ENCODE peak calls at places on chromosome 10, in six cellular contexts. One of them, this sample, is unnamed.

GRCh38 chr10:43060291-43060690 is 16.6 kb upstream of the RET start:
- DNase-seq in NCI-H1105 treated with DMSO at 0.1 percent for 48 hours: no peak
- DNase-seq in breast epithelium: no peak
- DNase-seq in NCI-H1048: no peak
- DNase-seq in gastrocnemius medialis: no peak
- DNase-seq in activated T-helper 1 cell treated with anti-CD3 and anti-CD28 coated beads, Interleukin-12 subunit alpha, Interleukin-12 subunit beta, Interleukin-2, Interleukin-4 antibody, amounts not matched to agents 30 ng/mL and 10 ng/mL and 1 ng/mL, durations not matched to agents 14 hours and 24 hours and 36 hours: no peak
- DNase-seq in this sample: no peak

GRCh38 chr10:15118615-15119014 is 21.5 kb downstream of the RPP38 start:
- DNase-seq in NCI-H1105 treated with DMSO at 0.1 percent for 48 hours: no peak
- DNase-seq in breast epithelium: no peak
- DNase-seq in NCI-H1048: no peak
- DNase-seq in gastrocnemius medialis: no peak
- DNase-seq in activated T-helper 1 cell treated with anti-CD3 and anti-CD28 coated beads, Interleukin-12 subunit alpha, Interleukin-12 subunit beta, Interleukin-2, Interleukin-4 antibody, amounts not matched to agents 30 ng/mL and 10 ng/mL and 1 ng/mL, durations not matched to agents 14 hours and 24 hours and 36 hours: no peak
- DNase-seq in this sample: no peak

GRCh38 chr10:132641966-132642731 is 104.6 kb downstream of the INPP5A start:
- DNase-seq in NCI-H1105 treated with DMSO at 0.1 percent for 48 hours: no peak
- DNase-seq in breast epithelium: no peak
- DNase-seq in NCI-H1048: no peak
- DNase-seq in gastrocnemius medialis: no peak
- DNase-seq in activated T-helper 1 cell treated with anti-CD3 and anti-CD28 coated beads, Interleukin-12 subunit alpha, Interleukin-12 subunit beta, Interleukin-2, Interleukin-4 antibody, amounts not matched to agents 30 ng/mL and 10 ng/mL and 1 ng/mL, durations not matched to agents 14 hours and 24 hours and 36 hours: no peak
- DNase-seq in this sample: no peak

GRCh38 chr10:61804414-61804813 is 97.1 kb upstream of the ARID5B start:
- DNase-seq in NCI-H1105 treated with DMSO at 0.1 percent for 48 hours: no peak
- DNase-seq in breast epithelium: no peak
- DNase-seq in NCI-H1048: no peak
- DNase-seq in gastrocnemius medialis: no peak
- DNase-seq in activated T-helper 1 cell treated with anti-CD3 and anti-CD28 coated beads, Interleukin-12 subunit alpha, Interleukin-12 subunit beta, Interleukin-2, Interleukin-4 antibody, amounts not matched to agents 30 ng/mL and 10 ng/mL and 1 ng/mL, durations not matched to agents 14 hours and 24 hours and 36 hours: no peak
- DNase-seq in this sample: no peak

GRCh38 chr10:99921948-99922347 is 87.8 kb downstream of the DNMBP start:
- DNase-seq in NCI-H1105 treated with DMSO at 0.1 percent for 48 hours: no peak
- DNase-seq in breast epithelium: no peak
- DNase-seq in NCI-H1048: no peak
- DNase-seq in gastrocnemius medialis: no peak
- DNase-seq in activated T-helper 1 cell treated with anti-CD3 and anti-CD28 coated beads, Interleukin-12 subunit alpha, Interleukin-12 subunit beta, Interleukin-2, Interleukin-4 antibody, amounts not matched to agents 30 ng/mL and 10 ng/mL and 1 ng/mL, durations not matched to agents 14 hours and 24 hours and 36 hours: no peak
- DNase-seq in this sample: no peak

GRCh38 chr10:29386347-29386999 is 97.6 kb downstream of the LYZL1 start:
- DNase-seq in NCI-H1105 treated with DMSO at 0.1 percent for 48 hours: peak; percentile 58
- DNase-seq in breast epithelium: no peak
- DNase-seq in NCI-H1048: no peak
- DNase-seq in gastrocnemius medialis: no peak
- DNase-seq in activated T-helper 1 cell treated with anti-CD3 and anti-CD28 coated beads, Interleukin-12 subunit alpha, Interleukin-12 subunit beta, Interleukin-2, Interleukin-4 antibody, amounts not matched to agents 30 ng/mL and 10 ng/mL and 1 ng/mL, durations not matched to agents 14 hours and 24 hours and 36 hours: no peak
- DNase-seq in this sample: no peak

GRCh38 chr10:60916025-60916424 is 28.0 kb downstream of the RHOBTB1 start:
- DNase-seq in NCI-H1105 treated with DMSO at 0.1 percent for 48 hours: no peak
- DNase-seq in breast epithelium: no peak
- DNase-seq in NCI-H1048: no peak
- DNase-seq in gastrocnemius medialis: no peak
- DNase-seq in activated T-helper 1 cell treated with anti-CD3 and anti-CD28 coated beads, Interleukin-12 subunit alpha, Interleukin-12 subunit beta, Interleukin-2, Interleukin-4 antibody, amounts not matched to agents 30 ng/mL and 10 ng/mL and 1 ng/mL, durations not matched to agents 14 hours and 24 hours and 36 hours: no peak
- DNase-seq in this sample: no peak

GRCh38 chr10:29635711-29636144 is 957 bp upstream of the SVIL start:
- DNase-seq in NCI-H1105 treated with DMSO at 0.1 percent for 48 hours: no peak
- DNase-seq in breast epithelium: no peak
- DNase-seq in NCI-H1048: no peak
- DNase-seq in gastrocnemius medialis: no peak
- DNase-seq in activated T-helper 1 cell treated with anti-CD3 and anti-CD28 coated beads, Interleukin-12 subunit alpha, Interleukin-12 subunit beta, Interleukin-2, Interleukin-4 antibody, amounts not matched to agents 30 ng/mL and 10 ng/mL and 1 ng/mL, durations not matched to agents 14 hours and 24 hours and 36 hours: no peak
- DNase-seq in this sample: no peak

This sample was measured in natural killer cell treated with Interleukin-12 subunit alpha and Interleukin-12 subunit beta and Interleukin-15 and Interleukin-18, amount 100 ng/mL, for 72 hours.